ENCODE peak calls at places on chromosomes 16 and 17, in five cellular contexts. J is K562, B is HCT116, E is H1, H is HepG2. P is an unnamed sample.

GRCh38 chr17:40297511-40297910 is 9.8 kb downstream of the CDC6 start:
- DNase-seq in E (no peak), J (no peak), B (no peak), H (no peak), P (no peak)

GRCh38 chr17:38969281-38969680 is 2.1 kb upstream of the FBXO47 start:
- DNase-seq in E (peak), H (no peak), B (no peak), J (no peak), P (no peak)

GRCh38 chr17:38430316-38430715 is 2.1 kb downstream of the ARHGAP23 start:
- DNase-seq in H (no peak), J (no peak), E (no peak), B (no peak), P (no peak)

GRCh38 chr16:68470461-68471150 is 22.3 kb upstream of the SMPD3 start:
- DNase-seq in B (no peak), E (no peak), H (no peak), J (no peak), P (peak)

GRCh38 chr17:68054296-68054900 is 18.9 kb downstream of the KPNA2 start:
- DNase-seq in J (no peak), B (no peak), E (no peak), H (no peak), P (no peak)

GRCh38 chr16:24504467-24505345 is 34.7 kb upstream of the RBBP6 start:
- DNase-seq in J (peak), H (peak), B (peak), E (peak), P (peak)

GRCh38 chr17:7060165-7060890 is 16.4 kb upstream of the SLC16A11 start:
- DNase-seq in H (peak), J (peak), B (peak), E (no peak), P (no peak)

GRCh38 chr17:82051776-82052637 is at the start of the genes GPS1 and RFNG:
- DNase-seq in B (no peak), E (peak), J (peak), H (peak), P (no peak)

GRCh38 chr17:61583242-61583641 is 7.8 kb downstream of the NACA2 start:
- DNase-seq in E (no peak), J (peak), B (peak), H (peak), P (no peak)

GRCh38 chr16:12252616-12253015 is 276.1 kb downstream of the SNX29 start:
- DNase-seq in E (no peak), H (no peak), B (no peak), J (no peak), P (no peak)

GRCh38 chr17:73748521-73748920 is 104.3 kb upstream of the SDK2 start:
- DNase-seq in J (no peak), B (no peak), E (no peak), H (no peak), P (no peak)

GRCh38 chr17:6059406-6059805 is 10.8 kb upstream of the WSCD1 start:
- DNase-seq in E (no peak), B (no peak), J (no peak), H (no peak), P (no peak)

GRCh38 chr17:22266231-22266630 is 573.9 kb downstream of the KCNJ18 start:
- DNase-seq in B (no peak), H (no peak), J (peak), E (no peak), P (no peak)

GRCh38 chr17:21511368-21512195 is 135.4 kb downstream of the KCNJ12 start:
- DNase-seq in J (peak), H (peak), B (peak), E (peak), P (no peak)

GRCh38 chr17:73105448-73105847 is 13.0 kb upstream of the SLC39A11 start:
- DNase-seq in E (no peak), H (no peak), J (no peak), B (no peak), P (no peak)

GRCh38 chr16:90028985-90029384 is 9.7 kb upstream of the DBNDD1 start:
- DNase-seq in J (no peak), E (no peak), H (no peak), B (no peak), P (no peak)
- TF ChIP-seq SRF in J (no peak), E (no peak), H (no peak), B (no peak), P (no peak)

GRCh38 chr16:57186630-57187507 is 740 bp downstream of the RSPRY1 start:
- DNase-seq in B (no peak), E (peak), J (peak), H (peak), P (no peak)
- TF ChIP-seq SRF in B (no peak), E (no peak), J (no peak), H (peak), P (no peak)

DNA sequence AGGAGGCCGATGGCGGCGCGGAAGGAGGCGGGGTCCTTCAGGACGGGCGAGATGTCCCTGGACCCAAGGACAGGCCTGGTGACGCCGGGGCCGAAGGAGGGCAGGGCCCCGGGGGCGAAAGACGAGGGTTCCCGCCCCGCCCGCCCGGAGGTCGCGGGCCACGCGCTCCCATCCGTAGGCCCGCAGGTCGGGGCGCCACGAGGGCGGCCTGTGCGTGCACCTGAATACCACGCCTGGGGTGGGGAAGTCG is 203 bp downstream of the APRT start:
- DNase-seq in J (peak), B (no peak), E (no peak), H (no peak), P (no peak)
- TF ChIP-seq SRF in J (no peak), B (no peak), E (no peak), H (no peak), P (no peak)

GRCh38 chr17:47119746-47120520 is 69.2 kb downstream of the CDC27 start:
- DNase-seq in J (no peak), H (peak), E (no peak), B (peak), P (no peak)
- TF ChIP-seq SRF in J (no peak), H (no peak), E (no peak), B (no peak), P (no peak)

GRCh38 chr16:46777804-46778203 is 29.7 kb upstream of the MYLK3 start:
- DNase-seq in H (no peak), B (no peak), J (no peak), E (peak), P (no peak)

GRCh38 chr16:46783800-46784199 is 35.7 kb upstream of the MYLK3 start:
- DNase-seq in B (no peak), E (no peak), J (no peak), H (no peak), P (no peak)

GRCh38 chr16:46785076-46785845 is 37.1 kb upstream of the MYLK3 start:
- DNase-seq in E (no peak), B (no peak), H (no peak), J (no peak), P (no peak)

GRCh38 chr16:46787909-46788308 is 39.8 kb upstream of the MYLK3 start:
- DNase-seq in H (no peak), J (no peak), B (no peak), E (no peak), P (peak)

GRCh38 chr16:46782320-46782719 is 34.2 kb upstream of the MYLK3 start:
- DNase-seq in H (no peak), E (no peak), B (no peak), J (no peak), P (no peak)
- TF ChIP-seq SRF in H (no peak), E (no peak), B (no peak), J (no peak), P (no peak)

GRCh38 chr16:81443688-81444447 is 740 bp upstream of the CMIP start:
- DNase-seq in B (no peak), J (no peak), E (peak), H (no peak), P (no peak)

GRCh38 chr16:81444448-81445121 is at the start of gene CMIP:
- DNase-seq in J (peak), H (peak), E (peak), B (peak), P (no peak)

GRCh38 chr16:81446318-81447275 is 2.0 kb downstream of the CMIP start:
- DNase-seq in E (peak), J (no peak), B (no peak), H (no peak), P (no peak)

GRCh38 chr16:81445926-81446317 is 1.3 kb downstream of the CMIP start:
- DNase-seq in B (no peak), H (no peak), J (no peak), E (peak), P (no peak)

GRCh38 chr16:81445143-81445922 is 725 bp downstream of the CMIP start:
- DNase-seq in H (no peak), E (peak), B (no peak), J (peak), P (no peak)
- TF ChIP-seq SRF in H (no peak), E (no peak), B (no peak), J (no peak), P (no peak)

DNA sequence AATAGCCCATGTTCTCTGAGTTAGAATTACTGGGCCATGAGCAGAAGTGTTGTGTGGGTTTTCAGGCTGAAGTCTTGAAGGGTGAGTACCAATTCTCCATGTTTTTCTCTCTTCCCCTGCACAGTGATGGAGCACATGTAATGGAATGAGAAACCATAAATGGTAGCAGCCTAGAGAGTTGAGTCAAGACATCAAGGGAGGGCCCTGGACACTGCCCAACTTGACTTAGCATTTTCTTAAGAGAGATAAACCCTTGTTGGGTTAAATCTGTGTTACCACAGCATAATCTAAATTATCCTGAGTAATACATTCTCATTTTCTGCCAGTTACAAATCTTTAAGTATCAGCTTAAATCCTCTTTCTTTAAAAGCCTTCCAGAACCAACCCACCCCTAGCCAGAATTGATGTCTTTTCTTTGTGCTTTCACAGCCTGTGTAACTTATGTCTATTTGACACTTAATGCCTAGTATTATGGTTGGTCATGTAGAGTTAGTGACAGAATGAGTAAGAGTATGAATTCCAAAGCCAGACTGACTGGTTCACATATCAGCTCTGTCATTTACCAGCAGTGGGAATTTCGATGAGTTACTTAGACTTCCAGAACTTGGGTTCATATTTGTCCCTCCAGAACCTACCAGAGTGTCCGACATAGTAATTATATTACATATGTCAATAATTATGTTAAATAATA is 27.0 kb upstream of the RGS9 start:
- DNase-seq in E (no peak), J (no peak), H (no peak), B (no peak), P (no peak)
- TF ChIP-seq SRF in E (no peak), J (no peak), H (no peak), B (no peak), P (no peak)

DNA sequence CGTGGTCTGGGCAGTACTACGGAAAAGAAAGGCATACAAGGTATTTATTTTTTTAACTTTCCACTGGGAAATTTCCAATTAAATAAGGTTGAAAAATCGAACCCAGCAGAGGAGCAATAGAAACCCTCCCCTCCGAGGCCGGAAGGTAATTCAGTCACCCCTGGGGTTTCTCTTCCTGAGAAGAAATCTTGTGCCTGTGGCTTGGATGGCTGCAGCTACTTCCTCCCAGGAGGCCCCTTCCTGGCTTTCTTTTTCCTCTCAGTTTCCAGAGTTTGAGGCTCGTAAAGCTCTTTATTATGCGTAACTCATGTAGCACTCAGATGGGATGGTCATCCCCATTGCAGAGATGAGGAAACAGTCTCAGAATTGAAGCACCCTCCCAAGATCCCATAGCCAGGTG is 140.3 kb downstream of the ASIC2 start:
- DNase-seq in H (no peak), J (no peak), B (no peak), E (no peak), P (no peak)
- TF ChIP-seq SRF in H (no peak), J (no peak), B (no peak), E (no peak), P (no peak)

GRCh38 chr16:62615526-62615925 is 579.3 kb upstream of the CDH8 start:
- DNase-seq in E (no peak), B (no peak), J (no peak), H (no peak), P (no peak)
- TF ChIP-seq SRF in E (no peak), B (no peak), J (no peak), H (no peak), P (no peak)

P was measured in GM12878.